ENCODE peak calls at places on chromosomes 6 and 20, in six cellular contexts. One of them, this sample, is unnamed.

GRCh38 chr6:150800596-150801310 is 64.7 kb upstream of the MTHFD1L start:
- DNase-seq in aorta: peak; percentile 35
- DNase-seq in HS-5: no peak
- DNase-seq in WTC11: no peak
- DNase-seq in coronary artery: no peak
- DNase-seq in H7: no peak
- DNase-seq in this sample: no peak

GRCh38 chr6:149961728-149962425 is 1.9 kb upstream of the ULBP1 start:
- DNase-seq in aorta: no peak
- DNase-seq in HS-5: no peak
- DNase-seq in WTC11: peak; percentile 64
- DNase-seq in coronary artery: peak; percentile 38
- DNase-seq in H7: peak; percentile 80
- DNase-seq in this sample: no peak

GRCh38 chr20:16007978-16008377 is 565.3 kb downstream of the KIF16B start:
- DNase-seq in aorta: no peak
- DNase-seq in HS-5: no peak
- DNase-seq in WTC11: no peak
- DNase-seq in coronary artery: no peak
- DNase-seq in H7: no peak
- DNase-seq in this sample: peak; percentile 13

GRCh38 chr6:21586760-21587181 is 6.8 kb upstream of the SOX4 start:
- DNase-seq in aorta: no peak
- DNase-seq in HS-5: no peak
- DNase-seq in WTC11: no peak
- DNase-seq in coronary artery: no peak
- DNase-seq in H7: no peak
- DNase-seq in this sample: no peak

GRCh38 chr6:41562633-41562975 is 16.4 kb downstream of the FOXP4 start:
- DNase-seq in aorta: no peak
- DNase-seq in HS-5: no peak
- DNase-seq in WTC11: no peak
- DNase-seq in coronary artery: no peak
- DNase-seq in H7: peak; percentile 75
- DNase-seq in this sample: no peak

GRCh38 chr6:158718431-158719126 is 68.7 kb downstream of the SYTL3 start:
- DNase-seq in aorta: no peak
- DNase-seq in HS-5: no peak
- DNase-seq in WTC11: peak; percentile 76
- DNase-seq in coronary artery: no peak
- DNase-seq in H7: peak; percentile 88
- DNase-seq in this sample: peak; percentile 15

GRCh38 chr6:160327981-160328380 is 20.2 kb upstream of the SLC22A3 start:
- DNase-seq in aorta: no peak
- DNase-seq in HS-5: no peak
- DNase-seq in WTC11: no peak
- DNase-seq in coronary artery: no peak
- DNase-seq in H7: no peak
- DNase-seq in this sample: no peak

GRCh38 chr20:50958733-50959542 is at the start of gene MOCS3:
- DNase-seq in aorta: peak; percentile 90
- DNase-seq in HS-5: no peak
- DNase-seq in WTC11: peak; percentile 66
- DNase-seq in coronary artery: peak; percentile 92
- DNase-seq in H7: peak; percentile 85
- DNase-seq in this sample: peak; percentile 88

GRCh38 chr6:154791561-154792317 is 58.5 kb downstream of the SCAF8 start:
- DNase-seq in aorta: no peak
- DNase-seq in HS-5: no peak
- DNase-seq in WTC11: no peak
- DNase-seq in coronary artery: no peak
- DNase-seq in H7: no peak
- DNase-seq in this sample: no peak

GRCh38 chr6:14453712-14454466 is 336.3 kb downstream of the CD83 start:
- DNase-seq in aorta: no peak
- DNase-seq in HS-5: no peak
- DNase-seq in WTC11: no peak
- DNase-seq in coronary artery: no peak
- DNase-seq in H7: no peak
- DNase-seq in this sample: no peak

GRCh38 chr6:136889271-136890193 is 32.6 kb upstream of the SLC35D3 start:
- DNase-seq in aorta: no peak
- DNase-seq in HS-5: no peak
- DNase-seq in WTC11: no peak
- DNase-seq in coronary artery: no peak
- DNase-seq in H7: no peak
- DNase-seq in this sample: no peak

GRCh38 chr20:34815636-34816035 is 9.8 kb downstream of the NCOA6 start:
- DNase-seq in aorta: no peak
- DNase-seq in HS-5: no peak
- DNase-seq in WTC11: no peak
- DNase-seq in coronary artery: no peak
- DNase-seq in H7: no peak
- DNase-seq in this sample: no peak

GRCh38 chr6:136036601-136037000 is 185.1 kb downstream of the PDE7B start:
- DNase-seq in aorta: no peak
- DNase-seq in HS-5: no peak
- DNase-seq in WTC11: no peak
- DNase-seq in coronary artery: no peak
- DNase-seq in H7: no peak
- DNase-seq in this sample: no peak

GRCh38 chr20:12838261-12838866 is 170.4 kb upstream of the SPTLC3 start:
- DNase-seq in aorta: no peak
- DNase-seq in HS-5: no peak
- DNase-seq in WTC11: peak; percentile 45
- DNase-seq in coronary artery: no peak
- DNase-seq in H7: peak; percentile 11
- DNase-seq in this sample: no peak

GRCh38 chr6:161140554-161140875 is 133.3 kb downstream of the AGPAT4 start:
- DNase-seq in aorta: peak; percentile 60
- DNase-seq in HS-5: no peak
- DNase-seq in WTC11: no peak
- DNase-seq in coronary artery: no peak
- DNase-seq in H7: peak; percentile 47
- DNase-seq in this sample: no peak

GRCh38 chr6:105986998-105987397 is 99.1 kb upstream of the PRDM1 start:
- DNase-seq in aorta: no peak
- DNase-seq in HS-5: no peak
- DNase-seq in WTC11: no peak
- DNase-seq in coronary artery: no peak
- DNase-seq in H7: no peak
- DNase-seq in this sample: no peak

GRCh38 chr20:43681468-43681942 is 14.6 kb downstream of the MYBL2 start:
- DNase-seq in aorta: no peak
- DNase-seq in HS-5: no peak
- DNase-seq in WTC11: no peak
- DNase-seq in coronary artery: no peak
- DNase-seq in H7: peak; percentile 34
- DNase-seq in this sample: no peak

GRCh38 chr20:5569021-5569420 is 181.2 kb upstream of the SHLD1 start:
- DNase-seq in aorta: no peak
- DNase-seq in HS-5: no peak
- DNase-seq in WTC11: no peak
- DNase-seq in coronary artery: no peak
- DNase-seq in H7: no peak
- DNase-seq in this sample: peak; percentile 56

GRCh38 chr6:129186988-129187387 is 304.1 kb downstream of the LAMA2 start:
- DNase-seq in aorta: no peak
- DNase-seq in HS-5: peak; percentile 87
- DNase-seq in WTC11: no peak
- DNase-seq in coronary artery: no peak
- DNase-seq in H7: no peak
- DNase-seq in this sample: no peak

GRCh38 chr20:62951143-62951895 is 1.2 kb upstream of the SLC17A9 start:
- DNase-seq in aorta: no peak
- DNase-seq in HS-5: no peak
- DNase-seq in WTC11: no peak
- DNase-seq in coronary artery: no peak
- DNase-seq in H7: no peak
- DNase-seq in this sample: no peak

GRCh38 chr20:24693466-24694156 is 224.2 kb downstream of the SYNDIG1 start:
- DNase-seq in aorta: peak; percentile 51
- DNase-seq in HS-5: no peak
- DNase-seq in WTC11: no peak
- DNase-seq in coronary artery: peak; percentile 64
- DNase-seq in H7: peak; percentile 17
- DNase-seq in this sample: no peak

GRCh38 chr6:109441069-109441816 is 719 bp downstream of the SMPD2 start:
- DNase-seq in aorta: peak; percentile 80
- DNase-seq in HS-5: no peak
- DNase-seq in WTC11: peak; percentile 69
- DNase-seq in coronary artery: no peak
- DNase-seq in H7: peak; percentile 85
- DNase-seq in this sample: no peak

GRCh38 chr6:108715832-108716231 is 132.4 kb upstream of the ARMC2 start:
- DNase-seq in aorta: peak; percentile 26
- DNase-seq in HS-5: no peak
- DNase-seq in WTC11: no peak
- DNase-seq in coronary artery: no peak
- DNase-seq in H7: no peak
- DNase-seq in this sample: no peak

GRCh38 chr6:47098570-47098993 is 56.5 kb upstream of the ADGRF1 start:
- DNase-seq in aorta: no peak
- DNase-seq in HS-5: no peak
- DNase-seq in WTC11: no peak
- DNase-seq in coronary artery: no peak
- DNase-seq in H7: no peak
- DNase-seq in this sample: no peak

GRCh38 chr6:149154137-149154900 is 163.2 kb upstream of the TAB2 start:
- DNase-seq in aorta: no peak
- DNase-seq in HS-5: no peak
- DNase-seq in WTC11: no peak
- DNase-seq in coronary artery: no peak
- DNase-seq in H7: no peak
- DNase-seq in this sample: no peak